ENCODE peak calls at places on chromosomes 7 and 10, in nine cellular contexts. S is CD4-positive, alpha-beta T cell; G is mammary epithelial cell; I is nephron progenitor cell; B is fibroblast of lung; V is A549; X is colonic mucosa; Q is left ventricle myocardium inferior; Y is sigmoid colon. C is an unnamed sample.

GRCh38 chr7:130063036-130063435 is 7.3 kb upstream of the KLHDC10 start:
- DNase-seq in S (peak), G (no peak), I (peak), B (peak), V (no peak), X (peak), Q (no peak), Y (no peak), C (no peak)

GRCh38 chr7:50832744-50833143 is 50.0 kb upstream of the GRB10 start:
- DNase-seq in S (no peak), G (peak), I (no peak), B (peak), V (peak), X (no peak), Q (no peak), Y (no peak), C (no peak)

GRCh38 chr10:27713906-27714305 is 31.7 kb downstream of the MKX start:
- DNase-seq in S (no peak), G (no peak), I (no peak), B (peak), V (no peak), X (no peak), Q (no peak), Y (no peak), C (no peak)

GRCh38 chr7:138008588-138009349 is 6.9 kb upstream of the CREB3L2 start:
- DNase-seq in S (no peak), G (peak), I (peak), B (peak), V (peak), X (peak), Q (no peak), Y (no peak), C (no peak)

GRCh38 chr7:93015193-93016084 is 102.3 kb downstream of the SAMD9 start:
- DNase-seq in S (no peak), G (no peak), I (no peak), B (peak), V (no peak), X (no peak), Q (no peak), Y (no peak), C (no peak)

GRCh38 chr10:110431659-110432058 is 66.0 kb upstream of the DUSP5 start:
- DNase-seq in S (no peak), G (no peak), I (no peak), B (no peak), V (no peak), X (no peak), Q (no peak), Y (peak), C (no peak)

GRCh38 chr7:43876976-43877745 is 7.8 kb upstream of the MRPS24 start:
- DNase-seq in S (no peak), G (no peak), I (no peak), B (no peak), V (no peak), X (no peak), Q (no peak), Y (no peak), C (no peak)

GRCh38 chr10:15227611-15228372 is 59.3 kb upstream of the NMT2 start:
- DNase-seq in S (no peak), G (no peak), I (no peak), B (peak), V (no peak), X (no peak), Q (no peak), Y (no peak), C (no peak)

GRCh38 chr10:70350501-70350900 is 31.9 kb downstream of the LRRC20 start:
- DNase-seq in S (no peak), G (no peak), I (no peak), B (no peak), V (no peak), X (no peak), Q (no peak), Y (peak), C (no peak)

GRCh38 chr10:70344144-70344543 is 38.3 kb downstream of the LRRC20 start:
- DNase-seq in S (no peak), G (no peak), I (no peak), B (no peak), V (no peak), X (no peak), Q (no peak), Y (no peak), C (no peak)

GRCh38 chr10:70346155-70346554 is 36.3 kb downstream of the LRRC20 start:
- DNase-seq in S (no peak), G (no peak), I (no peak), B (no peak), V (no peak), X (no peak), Q (no peak), Y (no peak), C (no peak)

GRCh38 chr10:70347321-70347720 is 35.1 kb downstream of the LRRC20 start:
- DNase-seq in S (no peak), G (no peak), I (no peak), B (no peak), V (no peak), X (no peak), Q (no peak), Y (peak), C (no peak)

DNA sequence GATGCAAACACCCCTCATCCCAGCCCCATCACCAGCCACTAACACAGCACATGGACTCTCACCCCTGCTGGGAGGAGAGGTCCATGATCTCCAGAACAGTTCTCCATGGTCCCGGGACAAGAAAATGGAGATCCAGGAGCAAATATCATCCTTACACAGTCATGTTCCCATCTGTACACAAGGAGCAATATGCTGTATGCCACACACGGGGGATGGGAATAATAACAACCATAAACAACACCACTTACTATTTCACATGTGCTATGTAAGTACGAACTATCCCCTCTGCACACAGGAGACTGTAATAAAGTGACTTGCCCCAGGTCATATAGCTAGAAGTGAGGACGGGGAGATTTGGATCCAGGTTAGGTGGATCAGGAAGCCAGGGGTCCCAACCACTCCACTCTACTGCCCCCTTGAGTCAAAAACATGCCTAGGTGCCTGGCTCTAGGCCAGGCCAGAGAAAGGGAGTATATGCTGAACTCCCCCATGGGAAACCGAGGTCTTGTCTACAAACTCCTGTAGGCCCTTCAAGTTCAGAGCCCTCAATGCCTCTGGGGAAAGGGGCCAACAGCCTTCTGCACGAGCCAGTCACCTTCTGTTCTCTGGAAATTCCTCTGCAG is 34.1 kb downstream of the LRRC20 start:
- DNase-seq in S (no peak), G (peak), I (peak), B (peak), V (peak), X (peak), Q (no peak), Y (peak), C (no peak)
- TF ChIP-seq CTCF in S (peak), G (peak), I (peak), B (peak), V (peak), X (peak), Q (peak), Y (no peak), C (no peak)

GRCh38 chr10:20474064-20474463 is 423.0 kb downstream of the NEBL start:
- DNase-seq in S (no peak), G (no peak), I (no peak), B (no peak), V (no peak), X (no peak), Q (no peak), Y (no peak), C (no peak)

GRCh38 chr10:20473361-20473760 is 423.8 kb downstream of the NEBL start:
- DNase-seq in S (no peak), G (no peak), I (no peak), B (peak), V (no peak), X (no peak), Q (no peak), Y (no peak), C (no peak)
- TF ChIP-seq CTCF in S (no peak), G (no peak), I (no peak), B (no peak), V (no peak), X (no peak), Q (no peak), Y (no peak), C (no peak)

DNA sequence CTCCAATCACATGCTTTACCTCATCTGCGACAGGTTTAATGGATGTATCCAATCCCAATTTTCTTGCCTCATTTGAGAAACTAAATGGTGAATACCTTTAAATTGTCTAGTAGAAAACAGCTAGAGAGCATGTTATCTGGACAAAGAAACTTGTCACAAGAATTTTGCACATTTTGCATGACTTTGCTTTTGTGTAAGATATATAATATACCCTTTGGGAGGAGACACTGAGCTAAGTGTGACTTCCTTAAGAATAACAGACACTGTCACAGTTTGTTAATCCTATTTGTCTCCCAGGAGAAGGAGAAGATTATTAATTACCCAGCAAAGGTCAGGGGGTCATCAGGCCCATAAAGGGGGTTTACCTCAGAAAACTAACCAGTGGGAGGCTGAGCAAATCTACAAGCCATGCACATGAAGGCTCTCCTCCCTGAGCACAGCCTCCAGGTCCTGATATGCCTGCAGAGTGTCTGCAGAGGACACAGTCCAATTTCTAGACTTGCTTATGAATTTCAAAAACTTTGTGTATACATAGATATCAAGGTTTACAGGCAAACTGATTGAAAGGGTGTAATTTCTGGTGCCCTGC is 10.2 kb upstream of the MET start:
- DNase-seq in S (no peak), G (no peak), I (peak), B (no peak), V (no peak), X (no peak), Q (no peak), Y (no peak), C (no peak)
- TF ChIP-seq CTCF in S (no peak), G (no peak), I (no peak), B (no peak), V (no peak), X (no peak), Q (no peak), Y (no peak), C (no peak)

DNA sequence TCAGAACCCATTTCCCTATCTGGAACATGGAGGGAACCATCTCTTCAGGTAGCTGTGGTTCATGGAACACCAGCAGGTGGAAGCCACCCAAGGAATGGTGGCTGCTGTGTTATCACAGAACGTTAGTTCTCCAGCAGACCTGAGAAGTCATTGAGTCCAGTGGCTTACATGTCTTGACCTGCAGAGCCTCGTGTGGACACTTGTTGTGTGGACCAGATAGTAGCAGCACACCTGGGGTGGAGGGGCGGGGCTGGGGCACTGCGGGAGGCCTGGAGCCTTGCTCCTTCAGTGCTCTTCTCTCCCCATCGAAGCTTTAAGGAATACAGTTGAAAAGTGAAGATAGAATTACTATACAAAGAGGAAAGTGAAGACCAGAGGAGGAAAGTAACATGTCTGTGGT is 42.4 kb downstream of the VWA2 start:
- DNase-seq in S (no peak), G (no peak), I (no peak), B (no peak), V (no peak), X (no peak), Q (no peak), Y (no peak), C (no peak)
- TF ChIP-seq CTCF in S (no peak), G (no peak), I (no peak), B (no peak), V (no peak), X (no peak), Q (no peak), Y (no peak), C (no peak)

DNA sequence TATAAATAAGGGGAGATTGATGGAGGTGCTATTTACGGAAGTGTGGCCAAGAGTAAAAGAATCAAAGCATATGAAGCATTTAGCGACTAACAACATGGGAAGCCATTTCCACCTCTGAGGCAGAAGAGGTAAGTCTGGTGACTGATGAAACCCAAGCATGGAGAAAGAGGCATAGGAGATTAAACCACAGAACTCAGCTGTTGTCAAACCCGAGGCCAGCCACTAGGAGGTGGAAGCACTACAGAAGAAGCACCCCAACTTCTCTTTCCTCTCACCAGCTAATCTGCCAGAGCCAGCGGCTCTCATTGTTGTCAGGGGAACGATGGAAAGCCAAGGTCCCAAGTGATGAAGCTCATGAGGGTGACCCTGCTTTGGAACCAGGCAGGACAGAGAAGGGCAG is 19.6 kb upstream of the CNTNAP2 start:
- DNase-seq in S (no peak), G (no peak), I (peak), B (no peak), V (no peak), X (no peak), Q (no peak), Y (no peak), C (no peak)
- TF ChIP-seq CTCF in S (no peak), G (no peak), I (peak), B (peak), V (no peak), X (no peak), Q (no peak), Y (no peak), C (no peak)

GRCh38 chr10:122981066-122981464 is 864 bp downstream of the PSTK start:
- DNase-seq in S (no peak), G (peak), I (no peak), B (peak), V (peak), X (no peak), Q (no peak), Y (no peak), C (no peak)
- TF ChIP-seq CTCF in S (no peak), G (peak), I (peak), B (peak), V (peak), X (no peak), Q (peak), Y (no peak), C (no peak)

DNA sequence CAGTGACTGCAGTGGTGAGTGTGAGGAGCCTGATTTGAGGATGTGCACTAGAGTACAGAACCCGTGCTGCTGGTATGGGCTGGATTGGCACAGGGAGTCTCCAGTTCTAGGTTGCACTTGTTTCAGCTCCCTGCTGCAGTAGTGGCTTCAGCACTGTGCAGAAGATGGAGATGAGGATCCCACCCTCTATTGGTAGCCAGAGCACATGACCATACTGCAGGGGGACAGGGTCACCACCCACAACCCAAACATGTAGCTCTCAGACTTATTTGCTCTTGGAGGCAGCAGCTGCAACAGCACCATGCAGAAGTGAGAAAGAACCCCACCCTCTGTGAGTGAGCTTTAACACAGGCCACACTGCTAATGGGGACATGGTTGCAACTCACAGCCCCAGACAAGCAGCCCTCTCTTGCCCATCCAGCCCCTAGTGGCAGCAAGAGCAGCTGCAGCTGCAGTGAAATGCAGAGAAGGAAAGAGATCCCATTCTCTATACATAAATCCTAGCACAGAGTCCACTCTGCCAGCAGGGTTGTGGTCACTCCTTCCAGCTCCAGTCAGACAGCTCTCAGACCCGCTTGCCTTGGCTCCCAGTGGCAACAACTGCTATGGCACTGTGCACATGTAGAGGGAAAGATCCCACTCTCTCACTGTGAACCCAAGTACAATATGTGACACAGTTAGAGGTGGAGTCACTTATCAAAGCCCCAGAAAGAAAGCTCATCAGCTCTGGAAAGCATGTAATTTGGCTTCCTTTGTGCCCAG is 51.4 kb upstream of the SCIN start:
- DNase-seq in S (no peak), G (peak), I (peak), B (peak), V (peak), X (no peak), Q (no peak), Y (no peak), C (no peak)
- TF ChIP-seq CTCF in S (no peak), G (peak), I (peak), B (peak), V (peak), X (peak), Q (no peak), Y (no peak), C (no peak)

DNA sequence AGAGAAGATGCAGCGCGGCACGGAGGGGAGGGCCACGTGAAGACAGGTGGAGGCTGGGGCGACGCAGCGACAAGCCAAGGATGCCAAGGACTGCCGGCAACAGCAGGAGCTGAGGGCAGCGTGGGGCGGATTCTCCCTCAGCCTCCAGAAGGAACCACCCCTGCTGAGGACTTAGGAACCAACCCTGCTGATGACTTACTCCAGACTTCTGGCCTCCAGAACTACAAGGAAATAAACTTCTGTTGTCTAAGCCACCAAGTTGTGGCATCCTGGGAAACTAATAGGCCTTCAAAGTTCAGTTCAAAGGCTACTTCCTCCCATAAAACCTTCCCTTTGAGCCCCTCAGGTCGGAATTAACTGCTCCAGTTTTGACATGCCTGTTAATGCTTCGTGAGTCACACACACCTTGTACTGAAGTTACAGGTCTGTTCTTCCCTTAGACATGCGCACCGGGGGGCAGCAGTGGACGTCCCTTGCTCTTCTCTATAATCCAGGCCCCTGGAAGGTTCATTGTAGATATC is 88.4 kb upstream of the RHEB start:
- DNase-seq in S (no peak), G (peak), I (peak), B (no peak), V (no peak), X (peak), Q (no peak), Y (no peak), C (no peak)
- TF ChIP-seq CTCF in S (no peak), G (no peak), I (no peak), B (no peak), V (no peak), X (no peak), Q (no peak), Y (no peak), C (no peak)

DNA sequence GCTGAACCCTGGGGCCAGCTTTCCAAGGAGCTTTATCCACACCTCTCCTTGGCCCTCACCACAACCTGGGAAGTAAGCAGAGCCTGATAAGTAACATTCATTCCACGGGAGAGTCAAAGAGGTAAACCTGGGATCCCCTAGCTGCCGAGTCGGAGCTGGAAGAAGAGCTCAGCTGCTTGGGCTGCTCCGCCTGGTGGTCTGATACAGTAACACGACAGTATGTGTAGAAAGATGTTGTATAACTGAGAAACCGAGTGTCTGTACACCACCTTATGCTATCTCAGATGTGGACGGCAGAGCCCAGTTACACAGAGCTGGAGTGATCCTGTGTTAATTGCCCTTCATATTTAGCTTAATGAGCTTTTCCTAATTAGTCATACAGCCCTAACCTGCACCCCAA is 151.3 kb upstream of the KMT2E start:
- DNase-seq in S (no peak), G (no peak), I (peak), B (no peak), V (peak), X (no peak), Q (no peak), Y (no peak), C (no peak)
- TF ChIP-seq CTCF in S (no peak), G (peak), I (peak), B (peak), V (peak), X (no peak), Q (peak), Y (no peak), C (no peak)

C was measured in omental fat pad.